ENCODE peak calls at places on chromosomes 12 and 14, in seven cellular contexts. E is OCI-LY7, U is foreskin fibroblast, J is WERI-Rb-1, W is fibroblast of lung, A is AG10803, F is psoas muscle. B is an unnamed sample.

GRCh38 chr12:57491393-57492280 is 3.8 kb downstream of the MARS1 start:
- DNase-seq in F (no peak), W (no peak), A (no peak), J (no peak), U (no peak), E (peak), B (no peak)

GRCh38 chr12:79266511-79267129 is 402.0 kb downstream of the SYT1 start:
- DNase-seq in U (no peak), J (no peak), E (no peak), F (no peak), A (no peak), W (no peak), B (no peak)

GRCh38 chr12:54331-54730 is 12.2 kb upstream of the IQSEC3 start:
- DNase-seq in J (no peak), W (no peak), A (no peak), E (no peak), U (no peak), F (no peak), B (no peak)

GRCh38 chr12:52211716-52212585 is 20.1 kb upstream of the KRT80 start:
- DNase-seq in J (no peak), A (no peak), W (no peak), E (no peak), F (no peak), U (no peak), B (peak)

GRCh38 chr14:55131782-55132181 is 2.7 kb downstream of the LGALS3 start:
- DNase-seq in U (no peak), F (no peak), E (peak), W (no peak), J (no peak), A (peak), B (no peak)

GRCh38 chr12:123106640-123107359 is 44.1 kb downstream of the PITPNM2 start:
- DNase-seq in J (no peak), A (no peak), F (peak), W (no peak), U (no peak), E (peak), B (no peak)

GRCh38 chr14:91403069-91403600 is 14.5 kb downstream of the CCDC88C start:
- DNase-seq in U (no peak), J (no peak), F (no peak), A (no peak), W (no peak), E (no peak), B (no peak)

GRCh38 chr14:69909831-69910550 is 30.8 kb downstream of the SMOC1 start:
- DNase-seq in E (no peak), J (no peak), A (no peak), W (no peak), U (no peak), F (no peak), B (no peak)

GRCh38 chr12:57216931-57217871 is 607 bp downstream of the NXPH4 start:
- DNase-seq in E (peak), U (peak), A (no peak), J (no peak), F (no peak), W (no peak), B (no peak)

GRCh38 chr12:6355491-6356373 is 13.9 kb upstream of the TNFRSF1A start:
- DNase-seq in J (no peak), U (no peak), A (no peak), E (peak), F (no peak), W (no peak), B (no peak)

GRCh38 chr12:68853396-68854077 is 45.6 kb downstream of the MDM2 start:
- DNase-seq in E (no peak), U (no peak), A (no peak), J (no peak), F (no peak), W (no peak), B (no peak)

GRCh38 chr12:75452675-75453330 is 27.8 kb upstream of the GLIPR1 start:
- DNase-seq in W (peak), F (no peak), J (no peak), E (no peak), U (peak), A (peak), B (no peak)

GRCh38 chr12:6943387-6943718 is 263 bp upstream of the RNU7-1 start:
- DNase-seq in J (peak), A (peak), U (peak), F (peak), E (peak), W (peak), B (peak)

GRCh38 chr12:126780343-126780742 is 1486.6 kb upstream of the TMEM132C start:
- DNase-seq in U (no peak), A (no peak), E (no peak), W (no peak), F (no peak), J (no peak), B (no peak)

GRCh38 chr12:126789963-126790362 is 1477.0 kb upstream of the TMEM132C start:
- DNase-seq in U (no peak), J (no peak), W (no peak), E (no peak), F (no peak), A (no peak), B (no peak)

GRCh38 chr12:126782083-126782482 is 1484.9 kb upstream of the TMEM132C start:
- DNase-seq in A (no peak), F (no peak), W (no peak), E (no peak), J (no peak), U (no peak), B (no peak)

GRCh38 chr12:126781593-126781992 is 1485.4 kb upstream of the TMEM132C start:
- DNase-seq in E (no peak), A (no peak), W (no peak), U (no peak), J (no peak), F (no peak), B (no peak)

GRCh38 chr12:126784328-126784921 is 1482.5 kb upstream of the TMEM132C start:
- DNase-seq in J (peak), U (peak), A (peak), W (no peak), F (no peak), E (peak), B (no peak)
- TF ChIP-seq CTCF in J (peak), U (peak), A (peak), W (no peak), F (peak), E (peak), B (no peak)

GRCh38 chr12:45050751-45051489 is at the start of gene DBX2:
- DNase-seq in E (no peak), U (peak), W (peak), A (no peak), J (peak), F (no peak), B (no peak)
- H3K4me3 ChIP-seq in E (no peak), U (peak), W (peak), A (peak), J (peak), F (peak), B (peak)

GRCh38 chr14:48814562-48814961 is 771.6 kb downstream of the RPS29 start:
- DNase-seq in F (no peak), U (no peak), W (no peak), E (no peak), J (no peak), A (no peak), B (no peak)
- TF ChIP-seq CTCF in F (no peak), U (no peak), W (no peak), E (no peak), J (no peak), A (no peak), B (no peak)

DNA sequence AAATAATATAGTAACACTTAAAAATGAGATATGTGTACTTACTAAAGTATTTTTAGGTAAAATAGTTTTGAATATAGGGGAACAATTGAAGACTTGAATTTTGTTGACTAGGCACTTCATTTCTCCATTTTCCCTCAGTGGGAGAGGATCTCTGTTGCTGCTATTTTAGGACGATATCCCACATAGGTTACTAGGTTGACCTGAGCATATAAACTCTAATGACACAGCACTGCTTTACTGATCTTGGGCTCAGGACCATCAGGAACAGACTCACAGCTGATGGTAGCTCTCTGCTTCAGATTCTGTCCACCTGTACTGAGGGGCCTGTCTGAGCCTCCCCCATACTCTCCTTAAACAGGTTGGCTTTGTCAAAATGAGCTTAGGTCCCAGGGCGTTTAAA is 5.9 kb downstream of the NEDD1 start:
- DNase-seq in F (no peak), W (no peak), A (no peak), E (no peak), J (no peak), U (no peak), B (no peak)
- H3K4me3 ChIP-seq in F (peak), W (no peak), A (no peak), E (no peak), J (no peak), U (no peak), B (no peak)

B was measured in tibial artery.